ENCODE peak calls at places on chromosomes 12 and 14, in eight cellular contexts. I is lower leg skin, F is fibroblast of villous mesenchyme, R is OCI-LY7, X is Peyer's patch, E is AG09309, G is right atrium auricular region, U is A549. C is an unnamed sample.

GRCh38 chr12:18799140-18799446 is 61.2 kb downstream of the CAPZA3 start:
- DNase-seq in I (no peak), F (no peak), R (no peak), X (no peak), E (no peak), G (no peak), U (no peak), C (no peak)

GRCh38 chr12:10571141-10571540 is 42.3 kb downstream of the MAGOHB start:
- DNase-seq in I (no peak), F (no peak), R (no peak), X (no peak), E (no peak), G (no peak), U (no peak), C (no peak)

GRCh38 chr14:23286020-23286903 is at the start of gene HOMEZ:
- DNase-seq in I (peak), F (peak), R (peak), X (peak), E (peak), G (peak), U (peak), C (peak)

GRCh38 chr14:64684091-64684490 is 20.1 kb upstream of the PLEKHG3 start:
- DNase-seq in I (no peak), F (peak), R (no peak), X (no peak), E (no peak), G (no peak), U (no peak), C (no peak)

GRCh38 chr12:131855521-131856142 is 27.4 kb downstream of the MMP17 start:
- DNase-seq in I (no peak), F (no peak), R (no peak), X (peak), E (no peak), G (no peak), U (no peak), C (no peak)

GRCh38 chr14:84882830-84883229 is 647.1 kb upstream of the FLRT2 start:
- DNase-seq in I (no peak), F (no peak), R (no peak), X (no peak), E (no peak), G (no peak), U (no peak), C (no peak)

GRCh38 chr12:89856431-89856830 is 147.8 kb upstream of the ATP2B1 start:
- DNase-seq in I (no peak), F (peak), R (peak), X (no peak), E (peak), G (no peak), U (no peak), C (peak)

GRCh38 chr14:37580146-37580545 is 14.9 kb downstream of the FOXA1 start:
- DNase-seq in I (no peak), F (no peak), R (no peak), X (no peak), E (no peak), G (no peak), U (no peak), C (no peak)

GRCh38 chr14:76337619-76338545 is 38.1 kb upstream of the ESRRB start:
- DNase-seq in I (no peak), F (no peak), R (no peak), X (no peak), E (no peak), G (no peak), U (no peak), C (no peak)

GRCh38 chr14:96091149-96091693 is 52.1 kb downstream of the C14orf132 start:
- DNase-seq in I (no peak), F (no peak), R (no peak), X (no peak), E (no peak), G (no peak), U (no peak), C (no peak)

GRCh38 chr12:89469361-89469760 is 55.2 kb downstream of the GALNT4 start:
- DNase-seq in I (no peak), F (no peak), R (no peak), X (no peak), E (no peak), G (no peak), U (no peak), C (no peak)

GRCh38 chr12:90029317-90029716 is 320.7 kb upstream of the ATP2B1 start:
- DNase-seq in I (no peak), F (no peak), R (no peak), X (no peak), E (no peak), G (no peak), U (no peak), C (no peak)

GRCh38 chr12:132583311-132583710 is 27.1 kb downstream of the LRCOL1 start:
- DNase-seq in I (no peak), F (no peak), R (no peak), X (no peak), E (no peak), G (no peak), U (no peak), C (no peak)

GRCh38 chr14:70934084-70934483 is 26.8 kb downstream of the PCNX1 start:
- DNase-seq in I (no peak), F (peak), R (no peak), X (no peak), E (peak), G (no peak), U (no peak), C (no peak)

GRCh38 chr14:83300454-83301064 is 1766.9 kb upstream of the SEL1L start:
- DNase-seq in I (no peak), F (peak), R (peak), X (no peak), E (no peak), G (no peak), U (no peak), C (peak)

GRCh38 chr12:122079038-122079531 is 529 bp downstream of the MLXIP start:
- DNase-seq in I (no peak), F (peak), R (no peak), X (peak), E (no peak), G (no peak), U (no peak), C (no peak)

GRCh38 chr14:59871166-59871495 is 555 bp upstream of the RTN1 start:
- DNase-seq in I (no peak), F (no peak), R (no peak), X (no peak), E (no peak), G (no peak), U (no peak), C (no peak)

GRCh38 chr12:114809132-114809531 is 125.2 kb upstream of the TBX3 start:
- DNase-seq in I (no peak), F (no peak), R (no peak), X (no peak), E (no peak), G (no peak), U (no peak), C (no peak)

GRCh38 chr12:62714409-62715075 is 220.4 kb downstream of the PPM1H start:
- DNase-seq in I (no peak), F (no peak), R (no peak), X (no peak), E (no peak), G (no peak), U (no peak), C (peak)

GRCh38 chr12:132143328-132144071 is 619 bp downstream of the DDX51 start:
- DNase-seq in I (no peak), F (no peak), R (peak), X (peak), E (no peak), G (no peak), U (no peak), C (no peak)

GRCh38 chr12:102883204-102883799 is 33.7 kb downstream of the PAH start:
- DNase-seq in I (no peak), F (peak), R (peak), X (peak), E (no peak), G (peak), U (peak), C (no peak)

GRCh38 chr12:76183459-76184186 is 99.1 kb upstream of the NAP1L1 start:
- DNase-seq in I (peak), F (peak), R (no peak), X (no peak), E (peak), G (peak), U (peak), C (peak)

GRCh38 chr12:76555226-76555767 is 4.3 kb downstream of the OSBPL8 start:
- DNase-seq in I (no peak), F (no peak), R (peak), X (no peak), E (no peak), G (no peak), U (no peak), C (no peak)

GRCh38 chr12:66620026-66620425 is 58.9 kb downstream of the GRIP1 start:
- DNase-seq in I (no peak), F (no peak), R (no peak), X (no peak), E (no peak), G (no peak), U (no peak), C (no peak)

GRCh38 chr12:131755305-131756113 is 44.6 kb downstream of the SFSWAP start:
- DNase-seq in I (no peak), F (peak), R (peak), X (no peak), E (no peak), G (no peak), U (peak), C (no peak)

GRCh38 chr12:98698603-98699463 is 53.7 kb downstream of the APAF1 start:
- DNase-seq in I (peak), F (peak), R (peak), X (peak), E (peak), G (peak), U (peak), C (peak)

GRCh38 chr12:67705394-67706370 is 57.1 kb downstream of the DYRK2 start:
- DNase-seq in I (no peak), F (peak), R (no peak), X (no peak), E (peak), G (no peak), U (no peak), C (peak)
- H3K4me3 ChIP-seq in I (no peak), F (no peak), R (no peak), X (no peak), E (no peak), G (no peak), U (no peak), C (no peak)

GRCh38 chr12:126663304-126664094 is 1598.3 kb downstream of the AACS start:
- DNase-seq in I (no peak), F (peak), R (peak), X (no peak), E (no peak), G (no peak), U (peak), C (peak)
- TF ChIP-seq CTCF in I (no peak), F (no peak), R (peak), X (no peak), E (peak), G (no peak), U (no peak), C (peak)

GRCh38 chr12:21814327-21814726 is 39.8 kb upstream of the KCNJ8 start:
- DNase-seq in I (no peak), F (no peak), R (no peak), X (no peak), E (no peak), G (no peak), U (no peak), C (no peak)
- H3K4me3 ChIP-seq in I (no peak), F (no peak), R (no peak), X (no peak), E (no peak), G (no peak), U (no peak), C (no peak)

GRCh38 chr12:70733385-70733784 is 96.2 kb upstream of the PTPRB start:
- DNase-seq in I (no peak), F (peak), R (peak), X (no peak), E (peak), G (no peak), U (peak), C (peak)
- TF ChIP-seq CTCF in I (no peak), F (peak), R (peak), X (peak), E (peak), G (peak), U (peak), C (peak)

DNA sequence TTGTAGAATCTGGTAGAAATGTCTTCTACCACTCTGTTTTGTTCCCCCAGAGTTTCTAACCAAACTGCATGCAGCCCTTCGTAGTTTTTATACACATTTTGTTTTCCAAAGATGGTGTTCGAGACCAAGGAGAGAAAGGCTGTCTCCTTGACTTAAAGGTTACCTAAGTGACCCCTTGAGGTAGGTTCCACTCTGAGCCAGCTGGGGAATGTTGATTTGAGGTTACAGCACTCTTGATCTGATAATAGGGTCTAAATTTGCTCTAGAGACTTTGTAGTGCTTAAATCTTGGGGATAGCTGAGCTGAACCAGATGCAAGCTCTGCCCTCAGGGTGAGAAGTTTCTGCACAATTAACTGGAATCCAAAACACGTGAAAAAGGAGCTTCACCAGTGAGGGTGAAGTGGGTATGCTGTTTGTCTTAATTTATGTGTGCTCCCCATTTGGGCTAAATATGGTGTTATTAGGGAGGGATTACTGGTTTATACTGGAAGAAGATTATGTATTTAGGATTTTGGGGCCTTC is 3.1 kb downstream of the TMBIM6 start:
- DNase-seq in I (no peak), F (no peak), R (no peak), X (no peak), E (no peak), G (no peak), U (no peak), C (no peak)
- H3K4me3 ChIP-seq in I (no peak), F (no peak), R (no peak), X (no peak), E (no peak), G (no peak), U (no peak), C (no peak)

GRCh38 chr12:31682136-31682962 is 22.9 kb downstream of the ETFBKMT start:
- DNase-seq in I (peak), F (peak), R (peak), X (no peak), E (peak), G (no peak), U (peak), C (peak)
- TF ChIP-seq CTCF in I (no peak), F (peak), R (peak), X (peak), E (peak), G (peak), U (peak), C (peak)